ENCODE peak calls at places on chromosome 15, in six cellular contexts. A is GM06990, H is cardiac fibroblast, G is A549, W is sigmoid colon, U is AG04449. R is an unnamed sample.

GRCh38 chr15:61232266-61232665 is 3.2 kb upstream of the RORA start:
- DNase-seq in A (no peak), H (no peak), G (no peak), W (no peak), U (no peak), R (no peak)

GRCh38 chr15:31359722-31360111 is 33.1 kb downstream of the KLF13 start:
- DNase-seq in A (no peak), H (no peak), G (no peak), W (no peak), U (no peak), R (no peak)

GRCh38 chr15:44736261-44736765 is at the start of gene TRIM69:
- DNase-seq in A (no peak), H (no peak), G (no peak), W (no peak), U (no peak), R (no peak)

GRCh38 chr15:56281145-56281544 is 37.5 kb upstream of the RFX7 start:
- DNase-seq in A (no peak), H (no peak), G (no peak), W (no peak), U (no peak), R (no peak)

GRCh38 chr15:99984491-99985243 is 251.4 kb upstream of the LYSMD4 start:
- DNase-seq in A (no peak), H (no peak), G (no peak), W (no peak), U (no peak), R (no peak)

GRCh38 chr15:88256261-88257230 is at the start of gene NTRK3:
- DNase-seq in A (no peak), H (peak), G (no peak), W (no peak), U (no peak), R (peak)

GRCh38 chr15:94383041-94383440 is 151.7 kb downstream of the MCTP2 start:
- DNase-seq in A (no peak), H (no peak), G (no peak), W (no peak), U (no peak), R (no peak)

GRCh38 chr15:45804028-45804427 is 169.2 kb downstream of the SQOR start:
- DNase-seq in A (no peak), H (no peak), G (no peak), W (no peak), U (no peak), R (no peak)

GRCh38 chr15:31161990-31162389 is 60.5 kb upstream of the TRPM1 start:
- DNase-seq in A (no peak), H (no peak), G (no peak), W (no peak), U (no peak), R (no peak)

GRCh38 chr15:32766101-32766500 is 48.3 kb downstream of the GREM1 start:
- DNase-seq in A (no peak), H (no peak), G (no peak), W (no peak), U (no peak), R (no peak)

GRCh38 chr15:54518145-54518941 is 540.1 kb downstream of the UNC13C start:
- DNase-seq in A (peak), H (no peak), G (no peak), W (no peak), U (no peak), R (no peak)

GRCh38 chr15:45225506-45226273 is 26.3 kb upstream of the SLC28A2 start:
- DNase-seq in A (no peak), H (no peak), G (no peak), W (no peak), U (no peak), R (no peak)

GRCh38 chr15:90300988-90301715 is 35.7 kb downstream of the NGRN start:
- DNase-seq in A (peak), H (peak), G (peak), W (peak), U (no peak), R (peak)

GRCh38 chr15:39756806-39757522 is 25.7 kb downstream of the FSIP1 start:
- DNase-seq in A (peak), H (peak), G (no peak), W (no peak), U (peak), R (peak)

GRCh38 chr15:23823508-23823907 is 136.4 kb upstream of the NDN start:
- DNase-seq in A (no peak), H (no peak), G (no peak), W (no peak), U (no peak), R (no peak)

DNA sequence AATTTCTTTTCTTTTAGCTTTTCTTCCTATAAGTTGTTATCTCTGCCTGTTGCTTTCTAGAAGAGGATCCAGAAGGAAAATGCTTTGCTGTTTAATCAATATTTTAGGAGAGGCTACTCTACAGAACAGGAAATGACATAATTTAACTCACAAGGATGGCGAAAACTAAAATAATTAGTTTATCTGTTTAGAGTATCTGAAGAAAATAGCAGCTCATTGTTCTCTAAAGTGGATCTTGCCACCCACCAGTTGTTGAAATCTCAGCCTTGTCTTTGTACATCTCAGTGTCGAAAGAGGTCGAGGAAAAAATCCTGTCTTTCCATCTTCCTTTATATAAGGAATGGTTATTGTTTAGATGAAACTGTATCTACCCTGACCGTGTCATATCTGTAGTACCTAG is 126.6 kb downstream of the ZNF609 start:
- DNase-seq in A (no peak), H (no peak), G (no peak), W (no peak), U (no peak), R (peak)
- TF ChIP-seq CTCF in A (no peak), H (no peak), G (no peak), W (no peak), U (no peak), R (no peak)

DNA sequence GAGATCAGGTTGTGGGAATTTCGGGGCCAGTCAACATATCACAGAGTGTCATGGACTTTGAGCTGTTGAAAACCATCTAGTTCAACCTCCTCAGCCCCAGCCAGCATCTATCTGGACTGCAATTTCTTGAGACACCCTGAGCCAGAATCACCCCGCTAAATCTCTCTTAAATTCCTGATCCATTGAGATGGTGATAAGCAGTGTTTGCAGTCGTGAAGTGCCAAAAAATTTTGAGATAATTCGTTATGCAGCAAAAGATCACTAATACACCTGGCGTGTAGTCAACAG is 29.3 kb downstream of the TMED3 start:
- DNase-seq in A (no peak), H (no peak), G (no peak), W (no peak), U (no peak), R (no peak)
- TF ChIP-seq CTCF in A (no peak), H (no peak), G (no peak), W (no peak), U (no peak), R (no peak)

GRCh38 chr15:91857772-91858171 is 4.3 kb downstream of the SLCO3A1 start:
- DNase-seq in A (peak), H (no peak), G (no peak), W (no peak), U (no peak), R (no peak)

GRCh38 chr15:91853968-91854943 is 748 bp downstream of the SLCO3A1 start:
- DNase-seq in A (no peak), H (peak), G (peak), W (peak), U (no peak), R (peak)

GRCh38 chr15:91857224-91857585 is 3.7 kb downstream of the SLCO3A1 start:
- DNase-seq in A (no peak), H (no peak), G (no peak), W (no peak), U (no peak), R (no peak)

GRCh38 chr15:91855241-91855640 is 1.7 kb downstream of the SLCO3A1 start:
- DNase-seq in A (no peak), H (no peak), G (no peak), W (no peak), U (no peak), R (no peak)

GRCh38 chr15:91855684-91856553 is 2.4 kb downstream of the SLCO3A1 start:
- DNase-seq in A (peak), H (no peak), G (peak), W (no peak), U (no peak), R (no peak)
- TF ChIP-seq CTCF in A (no peak), H (peak), G (peak), W (no peak), U (no peak), R (no peak)

DNA sequence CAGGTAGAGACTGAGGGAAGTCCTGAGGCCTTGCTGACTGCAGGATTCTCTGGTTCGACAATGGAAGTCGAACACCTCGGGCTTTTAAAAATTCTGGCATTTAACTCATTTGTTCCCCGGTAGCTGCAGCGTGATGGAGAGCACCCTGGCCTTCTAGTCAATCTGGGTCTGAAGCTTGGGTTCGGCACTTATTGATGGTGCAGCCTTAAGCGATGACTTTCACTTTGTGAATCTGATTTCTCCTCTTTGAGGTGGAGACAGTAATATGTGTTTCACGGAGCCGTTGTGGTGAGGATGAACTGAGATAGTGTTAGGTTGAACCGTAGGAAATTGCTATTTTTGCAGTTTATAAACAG is 621 bp upstream of the PARP6 start:
- DNase-seq in A (no peak), H (no peak), G (no peak), W (no peak), U (no peak), R (no peak)
- TF ChIP-seq CTCF in A (no peak), H (no peak), G (no peak), W (peak), U (no peak), R (no peak)

GRCh38 chr15:96345560-96346389 is 15.3 kb downstream of the NR2F2 start:
- DNase-seq in A (no peak), H (peak), G (peak), W (peak), U (no peak), R (peak)
- TF ChIP-seq CTCF in A (peak), H (peak), G (peak), W (peak), U (peak), R (peak)

DNA sequence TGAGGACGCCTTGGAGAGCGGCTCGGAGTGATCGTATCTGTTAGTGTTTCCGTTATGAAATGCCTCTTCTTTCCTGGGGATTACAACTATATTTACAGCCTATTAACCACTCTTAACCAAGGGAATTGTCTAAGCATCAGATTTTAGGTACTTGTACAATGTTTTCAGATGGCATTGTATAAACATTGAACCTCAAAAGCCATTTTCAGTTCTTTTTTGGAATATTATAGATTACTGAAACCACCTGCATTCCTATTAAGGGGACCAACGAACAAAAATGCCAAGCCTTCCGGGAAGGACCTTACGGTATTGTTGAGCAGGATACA is 1.1 kb downstream of the NEO1 start:
- DNase-seq in A (no peak), H (no peak), G (no peak), W (no peak), U (no peak), R (no peak)
- TF ChIP-seq CTCF in A (no peak), H (no peak), G (no peak), W (no peak), U (no peak), R (no peak)

GRCh38 chr15:52678468-52679231 is 538 bp downstream of the ATOSA start:
- DNase-seq in A (peak), H (peak), G (peak), W (peak), U (no peak), R (peak)

GRCh38 chr15:52679232-52680040 is at the start of gene ATOSA:
- DNase-seq in A (peak), H (peak), G (peak), W (peak), U (peak), R (peak)

GRCh38 chr15:52677593-52677992 is 1.6 kb downstream of the ATOSA start:
- DNase-seq in A (no peak), H (no peak), G (no peak), W (no peak), U (no peak), R (no peak)

GRCh38 chr15:52680041-52680391 is 828 bp upstream of the ATOSA start:
- DNase-seq in A (no peak), H (peak), G (no peak), W (no peak), U (no peak), R (peak)

DNA sequence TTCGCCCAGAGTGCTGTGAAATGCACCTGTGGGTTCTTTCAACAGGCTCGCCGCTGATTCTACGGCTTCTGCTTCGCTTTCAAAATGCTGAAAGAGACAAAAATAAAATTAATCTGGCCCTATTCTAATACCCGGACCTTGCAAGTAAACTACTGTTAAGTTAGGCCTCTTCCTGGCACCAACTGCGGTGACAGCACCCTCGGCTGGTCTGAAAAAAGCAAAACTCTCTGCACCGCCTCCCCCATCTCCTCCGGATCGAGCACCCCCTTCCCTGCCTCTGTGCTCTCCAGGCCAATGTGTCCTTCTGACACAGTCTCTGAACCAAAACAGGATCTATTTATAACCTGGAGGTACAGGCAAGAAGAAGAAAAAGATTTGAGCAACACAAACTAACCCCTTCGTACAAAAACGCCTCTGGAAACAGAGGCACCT is 1.1 kb downstream of the ATOSA start:
- DNase-seq in A (peak), H (peak), G (peak), W (peak), U (no peak), R (peak)
- TF ChIP-seq CTCF in A (no peak), H (no peak), G (peak), W (no peak), U (peak), R (peak)

DNA sequence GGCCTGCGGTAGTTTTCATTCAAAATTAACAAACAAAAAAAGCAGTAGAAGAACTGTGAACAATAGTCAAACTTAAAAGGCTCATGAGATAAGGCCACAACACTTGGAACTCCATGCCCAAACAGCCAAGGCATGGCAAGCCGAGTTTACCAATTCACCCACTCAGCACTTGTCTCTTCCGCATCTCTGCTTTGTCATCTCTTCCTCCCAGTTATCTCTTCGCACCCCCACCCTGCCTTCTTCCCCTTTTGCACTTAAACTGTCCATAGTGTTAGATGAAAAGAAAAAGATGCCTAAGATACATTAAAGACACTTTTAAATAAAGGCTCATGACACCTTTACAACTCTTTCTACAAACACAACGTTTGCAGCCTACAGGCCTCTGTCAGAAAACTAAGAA is 11.1 kb downstream of the TLE3 start:
- DNase-seq in A (no peak), H (no peak), G (no peak), W (no peak), U (no peak), R (no peak)
- TF ChIP-seq CTCF in A (no peak), H (no peak), G (no peak), W (no peak), U (no peak), R (no peak)

DNA sequence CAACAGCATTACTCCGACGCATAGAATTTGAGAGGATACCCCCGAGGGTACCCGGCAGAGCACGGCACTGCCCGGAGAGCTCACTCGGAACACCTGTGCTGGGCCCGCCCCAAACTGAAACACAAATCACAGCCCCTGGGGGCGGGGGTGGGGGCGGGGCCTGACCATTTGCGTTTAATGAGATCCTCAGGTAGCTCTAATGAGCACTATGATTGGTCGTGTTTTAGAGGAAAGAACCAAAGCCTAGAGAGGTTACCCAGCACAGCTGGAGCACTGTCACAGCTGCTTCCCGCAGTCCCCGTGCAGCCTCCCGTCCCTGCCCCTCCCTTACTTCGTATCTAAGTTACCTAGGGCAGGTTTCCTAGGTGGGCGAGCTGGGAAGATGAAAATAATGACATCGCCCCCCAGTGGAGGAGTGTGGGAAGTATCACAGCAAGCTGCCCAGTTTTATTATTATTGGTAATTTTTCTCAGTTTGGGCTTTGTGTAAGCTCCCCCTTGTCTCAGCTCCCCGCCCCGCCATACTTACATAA is 187.1 kb downstream of the PDE8A start:
- DNase-seq in A (peak), H (peak), G (peak), W (no peak), U (no peak), R (no peak)
- TF ChIP-seq CTCF in A (peak), H (peak), G (peak), W (no peak), U (peak), R (peak)

R was measured in fibroblast of pulmonary artery.